ENCODE peak calls at places on chromosomes 1 and 21, in seven cellular contexts. J, W, F, U, S, X and K are unnamed samples.

GRCh38 chr21:36879827-36880226 is 86.6 kb downstream of the HLCS start:
- DNase-seq in S (no peak), X (no peak), U (no peak), F (no peak), J (no peak), W (no peak), K (no peak)

GRCh38 chr1:227316456-227316855 is 1.8 kb downstream of the CDC42BPA start:
- DNase-seq in F (no peak), X (no peak), S (no peak), W (no peak), U (no peak), J (no peak), K (no peak)

GRCh38 chr1:97145321-97145956 is 423.9 kb downstream of the PTBP2 start:
- DNase-seq in J (no peak), W (peak; percentile 58), U (no peak), S (no peak), X (peak; percentile 40), F (no peak), K (peak; percentile 37)

GRCh38 chr1:147618077-147618569 is 52.2 kb downstream of the ACP6 start:
- DNase-seq in U (no peak), S (no peak), X (no peak), J (no peak), F (no peak), W (no peak), K (no peak)

GRCh38 chr1:185292237-185292636 is 24.8 kb downstream of the IVNS1ABP start:
- DNase-seq in S (no peak), U (no peak), F (no peak), J (no peak), W (no peak), X (no peak), K (no peak)

GRCh38 chr21:44720170-44720569 is 8.8 kb upstream of the TSPEAR start:
- DNase-seq in F (no peak), X (no peak), W (no peak), S (no peak), J (no peak), U (no peak), K (no peak)

GRCh38 chr1:61071205-61071830 is 11.0 kb upstream of the NFIA start:
- DNase-seq in X (no peak), U (no peak), W (no peak), F (no peak), S (no peak), J (peak; percentile 66), K (no peak)

GRCh38 chr1:100860397-100860991 is 34.1 kb downstream of the EXTL2 start:
- DNase-seq in U (no peak), J (peak; percentile 68), W (no peak), F (no peak), X (no peak), S (no peak), K (peak; percentile 36)

GRCh38 chr1:32906652-32907051 is 5.5 kb upstream of the TMEM54 start:
- DNase-seq in J (no peak), W (no peak), U (no peak), F (peak; percentile 32), S (no peak), X (no peak), K (no peak)

GRCh38 chr1:50979964-50980363 is 9.9 kb downstream of the CDKN2C start:
- DNase-seq in X (no peak), S (no peak), U (no peak), F (no peak), W (no peak), J (no peak), K (no peak)

GRCh38 chr1:180231506-180232420 is 1.7 kb downstream of the LHX4 start:
- DNase-seq in W (no peak), J (peak; percentile 85), S (no peak), F (peak; percentile 49), U (no peak), X (no peak), K (no peak)

GRCh38 chr1:79235221-79236002 is 228.9 kb upstream of the ADGRL4 start:
- DNase-seq in U (no peak), S (no peak), F (no peak), J (peak; percentile 8), X (no peak), W (peak; percentile 20), K (peak; percentile 17)

GRCh38 chr1:23424171-23424959 is at the start of gene TCEA3:
- DNase-seq in S (peak; percentile 82), X (no peak), U (peak; percentile 76), W (no peak), J (peak; percentile 52), F (peak; percentile 85), K (no peak)

GRCh38 chr1:102107441-102107840 is 110.7 kb upstream of the OLFM3 start:
- DNase-seq in X (no peak), F (no peak), S (no peak), W (peak; percentile 87), U (no peak), J (peak; percentile 52), K (no peak)

GRCh38 chr1:192751260-192751659 is 57.6 kb upstream of the RGS2 start:
- DNase-seq in U (no peak), W (no peak), F (no peak), J (no peak), X (no peak), S (no peak), K (no peak)

GRCh38 chr1:183610053-183610452 is 19.8 kb upstream of the NCF2 start:
- DNase-seq in J (no peak), X (no peak), U (no peak), F (no peak), W (no peak), S (no peak), K (no peak)

GRCh38 chr1:1833916-1834325 is 55.7 kb upstream of the NADK start:
- DNase-seq in U (no peak), J (no peak), S (no peak), F (no peak), W (peak; percentile 11), X (no peak), K (peak; percentile 36)

GRCh38 chr1:1835546-1835945 is 55.3 kb downstream of the GNB1 start:
- DNase-seq in W (no peak), U (no peak), X (no peak), J (no peak), F (no peak), S (peak; percentile 19), K (no peak)

GRCh38 chr1:1832820-1833219 is 54.5 kb upstream of the NADK start:
- DNase-seq in J (no peak), S (no peak), X (no peak), W (no peak), U (no peak), F (no peak), K (no peak)

GRCh38 chr1:1833456-1833855 is 55.2 kb upstream of the NADK start:
- DNase-seq in J (no peak), S (peak; percentile 55), X (no peak), F (no peak), U (no peak), W (no peak), K (no peak)

DNA sequence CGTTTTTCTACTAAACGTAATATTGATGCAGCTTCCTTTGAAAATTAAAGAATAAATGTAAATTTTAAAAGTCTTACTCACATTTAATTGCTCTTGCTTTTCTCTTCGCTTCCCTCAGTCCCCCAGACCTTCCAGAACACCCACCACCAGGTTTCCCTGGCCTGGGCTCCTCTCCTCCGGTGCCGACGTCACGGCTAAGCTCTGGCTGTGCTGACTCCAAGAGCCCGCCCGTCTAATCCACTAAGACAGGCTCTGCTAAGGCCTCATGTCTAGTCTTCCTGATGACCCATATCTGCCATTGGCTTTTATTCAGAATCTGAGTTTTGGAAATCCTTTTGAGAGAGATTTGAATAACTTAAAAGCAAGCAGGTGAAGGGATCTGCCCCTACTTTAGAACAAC is 53.9 kb upstream of the NADK start:
- DNase-seq in F (no peak), J (no peak), W (no peak), S (no peak), X (no peak), U (no peak), K (no peak)
- H3K4me3 ChIP-seq in F (no peak overlapping the region), J (no peak overlapping the region), W (no peak overlapping the region), S (no peak overlapping the region), X (no peak overlapping the region), U (no peak overlapping the region), K (no peak overlapping the region)

GRCh38 chr1:109620890-109621289 is 1.3 kb downstream of the AMPD2 start:
- DNase-seq in J (peak; percentile 95), U (peak; percentile 94), F (peak; percentile 94), S (peak; percentile 94), X (peak; percentile 76), W (peak; percentile 74), K (peak; percentile 90)

GRCh38 chr1:109622895-109623294 is 3.3 kb downstream of the AMPD2 start:
- DNase-seq in U (no peak), X (no peak), W (no peak), S (no peak), J (no peak), F (no peak), K (no peak)

GRCh38 chr1:109621402-109622101 is 1.9 kb downstream of the AMPD2 start:
- DNase-seq in W (no peak), J (no peak), U (no peak), X (no peak), S (no peak), F (no peak), K (no peak)

GRCh38 chr1:109623601-109624161 is 4.0 kb downstream of the AMPD2 start:
- DNase-seq in W (no peak), S (no peak), U (no peak), F (no peak), X (no peak), J (no peak), K (no peak)

GRCh38 chr1:109622103-109622892 is 2.7 kb downstream of the AMPD2 start:
- DNase-seq in U (no peak), W (no peak), X (no peak), F (no peak), S (no peak), J (no peak), K (no peak)
- H3K4me3 ChIP-seq in U (no peak overlapping the region), W (no peak overlapping the region), X (peak overlapping the region; percentile 90), F (no peak overlapping the region), S (no peak overlapping the region), J (no peak overlapping the region), K (peak overlapping the region; percentile 99)

DNA sequence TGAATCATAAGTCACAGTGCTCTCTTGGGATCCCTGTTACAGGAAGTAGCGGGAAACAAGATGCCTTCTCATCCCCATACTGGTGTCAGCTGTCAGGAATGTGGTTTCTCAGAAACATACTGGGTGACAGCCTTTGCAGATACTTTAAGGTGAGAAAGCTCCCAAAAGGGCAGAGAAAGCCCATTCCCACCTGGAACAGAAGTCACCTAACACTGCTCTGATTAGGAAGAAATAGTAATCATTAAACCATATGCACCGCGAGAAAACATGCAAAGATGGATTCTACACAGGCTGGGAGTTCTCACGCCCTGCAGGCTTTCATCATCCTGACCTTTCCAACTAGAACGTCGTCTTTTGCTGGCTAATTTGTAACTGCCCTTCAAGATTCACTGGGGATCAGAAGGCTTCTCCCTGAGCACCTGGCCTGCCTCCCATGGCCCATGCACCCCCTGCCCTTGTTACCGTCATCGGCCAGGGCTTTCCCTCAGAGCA is 46.2 kb upstream of the SLC44A3 start:
- DNase-seq in X (no peak), U (no peak), S (no peak), F (no peak), W (no peak), J (peak; percentile 23), K (peak; percentile 84)
- H3K4me3 ChIP-seq in X (no peak overlapping the region), U (no peak overlapping the region), S (no peak overlapping the region), F (no peak overlapping the region), W (no peak overlapping the region), J (no peak overlapping the region), K (no peak overlapping the region)

DNA sequence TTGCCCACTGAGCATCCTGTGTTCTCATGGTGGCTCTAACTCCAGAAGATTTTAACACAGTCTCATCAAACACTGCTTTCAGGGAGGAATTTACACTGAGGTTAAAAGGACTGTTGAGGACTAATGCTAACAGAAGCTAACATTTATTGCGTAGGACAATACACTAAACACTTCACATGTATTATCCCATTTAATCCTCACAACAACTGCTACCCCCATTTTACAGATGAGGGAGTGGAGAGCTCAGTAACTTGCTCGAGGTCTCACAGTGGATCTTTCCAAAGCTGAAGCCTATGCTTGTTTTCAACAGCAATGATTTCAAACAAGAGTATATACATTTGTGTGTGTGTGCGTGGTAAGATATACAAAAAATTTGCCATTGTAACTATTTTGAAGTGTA is 13.9 kb downstream of the ATF3 start:
- DNase-seq in F (no peak), U (no peak), W (no peak), J (no peak), X (no peak), S (no peak), K (no peak)
- H3K4me3 ChIP-seq in F (no peak overlapping the region), U (no peak overlapping the region), W (no peak overlapping the region), J (no peak overlapping the region), X (no peak overlapping the region), S (no peak overlapping the region), K (no peak overlapping the region)